ENCODE peak calls at places on chromosomes 11 and 22, in ten cellular contexts. P is small intestine; T is activated naive CD4-positive, alpha-beta T cell; F is GM23248; R is cardiac muscle cell; D is hypothalamus; C is AG04450; L is naive thymus-derived CD8-positive, alpha-beta T cell; G is astrocyte of the hippocampus; A is H1. K is an unnamed sample.
A peak's percentile ranks its signal among the peaks of the same experiment; 100 is the strongest.

GRCh38 chr11:66639066-66639813 is 737 bp downstream of the RBM4 start:
- DNase-seq in P (peak; percentile 45), T (no peak), F (peak; percentile 80), R (peak; percentile 60), D (no peak), C (no peak), L (peak; percentile 44), G (peak; percentile 54), A (no peak), K (no peak)

GRCh38 chr11:129766858-129767604 is 48.6 kb upstream of the TMEM45B start:
- DNase-seq in P (peak; percentile 59), T (no peak), F (peak; percentile 58), R (peak; percentile 48), D (no peak), C (no peak), L (peak; percentile 10), G (peak; percentile 59), A (peak; percentile 67), K (no peak)

GRCh38 chr22:44365832-44366231 is 53.1 kb upstream of the SHISAL1 start:
- DNase-seq in P (no peak), T (no peak), F (no peak), R (no peak), D (no peak), C (no peak), L (no peak), G (no peak), A (no peak), K (no peak)

GRCh38 chr11:91946397-91947090 is 278.1 kb upstream of the FAT3 start:
- DNase-seq in P (no peak), T (no peak), F (no peak), R (no peak), D (no peak), C (no peak), L (no peak), G (peak; percentile 7), A (no peak), K (no peak)

GRCh38 chr11:9943346-9944110 is 279.7 kb downstream of the SWAP70 start:
- DNase-seq in P (no peak), T (no peak), F (peak; percentile 97), R (peak; percentile 94), D (no peak), C (peak; percentile 84), L (no peak), G (no peak), A (no peak), K (no peak)

GRCh38 chr22:47921906-47922305 is 1159.5 kb downstream of the TBC1D22A start:
- DNase-seq in P (no peak), T (no peak), F (no peak), R (no peak), D (no peak), C (no peak), L (no peak), G (no peak), A (no peak), K (no peak)

GRCh38 chr11:118003021-118003423 is 16.8 kb downstream of the IL10RA start:
- DNase-seq in P (peak; percentile 33), T (no peak), F (no peak), R (no peak), D (no peak), C (no peak), L (no peak), G (no peak), A (no peak), K (no peak)

GRCh38 chr11:115127790-115128189 is 376.4 kb downstream of the CADM1 start:
- DNase-seq in P (no peak), T (no peak), F (no peak), R (no peak), D (no peak), C (no peak), L (no peak), G (no peak), A (no peak), K (no peak)

GRCh38 chr22:37930270-37930951 is 23.0 kb downstream of the C22orf23 start:
- DNase-seq in P (peak; percentile 37), T (no peak), F (peak; percentile 60), R (peak; percentile 29), D (no peak), C (no peak), L (no peak), G (peak; percentile 48), A (no peak), K (no peak)